ENCODE peak calls at places on chromosome 21, in six cellular contexts. G is choroid plexus epithelial cell; W is stimulated activated CD4-positive, alpha-beta T cell treated with anti-CD3 and anti-CD28 coated beads, Interleukin-1b, Interleukin-23, amount 100 ng/mL, for 24 hours; D is foreskin fibroblast; U is activated naive CD4-positive, alpha-beta T cell treated with Interleukin-2 at 50 U/mL for 16 hours; A is DMS 273 treated with DMSO at 0.1 percent for 48 hours. X is an unnamed sample.

GRCh38 chr21:34077888-34078287 is 4.5 kb downstream of the MRPS6 start:
- DNase-seq in G (no peak), W (no peak), D (no peak), U (no peak), A (no peak), X (no peak)

GRCh38 chr21:33300701-33301631 is 23.8 kb upstream of the IFNAR1 start:
- DNase-seq in G (peak), W (no peak), D (no peak), U (no peak), A (no peak), X (no peak)

GRCh38 chr21:39381009-39381408 is 32.1 kb upstream of the HMGN1 start:
- DNase-seq in G (no peak), W (no peak), D (no peak), U (no peak), A (no peak), X (no peak)

GRCh38 chr21:15968911-15969310 is 239.1 kb downstream of the USP25 start:
- DNase-seq in G (no peak), W (no peak), D (no peak), U (no peak), A (no peak), X (no peak)

GRCh38 chr21:36980280-36981048 is 14.0 kb upstream of the HLCS start:
- DNase-seq in G (peak), W (no peak), D (no peak), U (no peak), A (no peak), X (no peak)

GRCh38 chr21:35904995-35905972 is 155.0 kb downstream of the SETD4 start:
- DNase-seq in G (no peak), W (no peak), D (no peak), U (no peak), A (no peak), X (no peak)

GRCh38 chr21:45330075-45330781 is 42.5 kb upstream of the POFUT2 start:
- DNase-seq in G (peak), W (no peak), D (peak), U (no peak), A (no peak), X (no peak)

GRCh38 chr21:15894596-15894995 is 164.8 kb downstream of the USP25 start:
- DNase-seq in G (peak), W (no peak), D (no peak), U (no peak), A (no peak), X (no peak)

GRCh38 chr21:39149008-39149407 is 34.2 kb downstream of the PSMG1 start:
- DNase-seq in G (no peak), W (no peak), D (no peak), U (no peak), A (peak), X (no peak)